ENCODE peak calls at places on chromosomes 1 and 21, in four cellular contexts. One of them, this sample, is unnamed.
A peak's percentile ranks its signal among the peaks of the same experiment; 100 is the strongest.

GRCh38 chr1:173137116-173137515 is 70.0 kb downstream of the TNFSF4 start:
- DNase-seq in HepG2: no peak
- DNase-seq in HCT116: no peak
- DNase-seq in K562: no peak
- DNase-seq in this sample: no peak

GRCh38 chr1:204505674-204506073 is 10.5 kb upstream of the MDM4 start:
- DNase-seq in HepG2: no peak
- DNase-seq in HCT116: no peak
- DNase-seq in K562: no peak
- DNase-seq in this sample: no peak

GRCh38 chr1:162485236-162485635 is 12.4 kb upstream of the UHMK1 start:
- DNase-seq in K562: no peak
- DNase-seq in HepG2: no peak
- DNase-seq in HCT116: no peak
- DNase-seq in this sample: no peak

GRCh38 chr1:203525685-203526084 is 31.7 kb downstream of the OPTC start:
- DNase-seq in K562: no peak
- DNase-seq in HCT116: no peak
- DNase-seq in HepG2: no peak
- DNase-seq in this sample: no peak

GRCh38 chr1:197049100-197049499 is 18.0 kb downstream of the F13B start:
- DNase-seq in HepG2: no peak
- DNase-seq in HCT116: no peak
- DNase-seq in K562: no peak
- DNase-seq in this sample: no peak

GRCh38 chr21:45825209-45825602 is 156.4 kb upstream of the COL6A1 start:
- DNase-seq in HepG2: no peak
- DNase-seq in K562: no peak
- DNase-seq in HCT116: no peak
- DNase-seq in this sample: no peak

GRCh38 chr1:145962157-145963102 is 1.9 kb downstream of the ANKRD34A start:
- DNase-seq in K562: peak; percentile 83
- DNase-seq in HCT116: no peak
- DNase-seq in HepG2: no peak
- DNase-seq in this sample: no peak

GRCh38 chr1:165296205-165296604 is 60.3 kb downstream of the LMX1A start:
- DNase-seq in K562: no peak
- DNase-seq in HCT116: no peak
- DNase-seq in HepG2: no peak
- DNase-seq in this sample: no peak

GRCh38 chr1:201703646-201704438 is 125.1 kb upstream of the IPO9 start:
- DNase-seq in HepG2: peak; percentile 37
- DNase-seq in K562: peak; percentile 95
- DNase-seq in HCT116: peak; percentile 51
- DNase-seq in this sample: peak; percentile 55

GRCh38 chr1:8540266-8540926 is 222.5 kb downstream of the SLC45A1 start:
- DNase-seq in HCT116: no peak
- DNase-seq in K562: no peak
- DNase-seq in HepG2: no peak
- DNase-seq in this sample: no peak

GRCh38 chr21:27403011-27403410 is 436.1 kb upstream of the ADAMTS5 start:
- DNase-seq in HCT116: no peak
- DNase-seq in HepG2: no peak
- DNase-seq in K562: no peak
- DNase-seq in this sample: no peak

GRCh38 chr1:49686107-49686506 is 337.6 kb downstream of the AGBL4 start:
- DNase-seq in HepG2: no peak
- DNase-seq in K562: no peak
- DNase-seq in HCT116: no peak
- DNase-seq in this sample: no peak

GRCh38 chr1:194227157-194227556 is 1040.7 kb upstream of the B3GALT2 start:
- DNase-seq in HepG2: no peak
- DNase-seq in K562: no peak
- DNase-seq in HCT116: no peak
- DNase-seq in this sample: no peak

GRCh38 chr1:77068013-77068412 is 151.2 kb downstream of the PIGK start:
- DNase-seq in K562: no peak
- DNase-seq in HepG2: no peak
- DNase-seq in HCT116: peak; percentile 15
- DNase-seq in this sample: no peak

GRCh38 chr1:209620484-209620879 is 31.7 kb downstream of the LAMB3 start:
- DNase-seq in HCT116: no peak
- DNase-seq in K562: no peak
- DNase-seq in HepG2: no peak
- DNase-seq in this sample: no peak

GRCh38 chr1:115815694-115816093 is 25.2 kb downstream of the NHLH2 start:
- DNase-seq in K562: no peak
- DNase-seq in HepG2: no peak
- DNase-seq in HCT116: no peak
- DNase-seq in this sample: no peak

GRCh38 chr1:197685785-197686184 is 89.5 kb downstream of the DENND1B start:
- DNase-seq in HepG2: no peak
- DNase-seq in K562: no peak
- DNase-seq in HCT116: no peak
- DNase-seq in this sample: no peak

GRCh38 chr1:6850537-6850936 is 65.3 kb downstream of the CAMTA1 start:
- DNase-seq in K562: no peak
- DNase-seq in HCT116: no peak
- DNase-seq in HepG2: no peak
- DNase-seq in this sample: no peak

GRCh38 chr1:43009274-43009673 is 50.6 kb upstream of the SLC2A1 start:
- DNase-seq in K562: no peak
- DNase-seq in HepG2: no peak
- DNase-seq in HCT116: no peak
- DNase-seq in this sample: no peak

GRCh38 chr1:39895096-39895495 is 6.6 kb downstream of the MYCL start:
- DNase-seq in HCT116: no peak
- DNase-seq in K562: no peak
- DNase-seq in HepG2: no peak
- DNase-seq in this sample: no peak

GRCh38 chr1:188958461-188959115 is 1519.1 kb downstream of the BRINP3 start:
- DNase-seq in K562: no peak
- DNase-seq in HepG2: no peak
- DNase-seq in HCT116: no peak
- DNase-seq in this sample: no peak

GRCh38 chr1:7422081-7422480 is 349.0 kb upstream of the VAMP3 start:
- DNase-seq in K562: no peak
- DNase-seq in HCT116: no peak
- DNase-seq in HepG2: no peak
- DNase-seq in this sample: no peak

GRCh38 chr21:37821791-37822450 is 94.3 kb downstream of the KCNJ6 start:
- DNase-seq in K562: no peak
- DNase-seq in HepG2: no peak
- DNase-seq in HCT116: no peak
- DNase-seq in this sample: no peak

GRCh38 chr1:87333692-87334347 is 5.1 kb downstream of the LMO4 start:
- DNase-seq in HepG2: no peak
- DNase-seq in HCT116: no peak
- DNase-seq in K562: no peak
- DNase-seq in this sample: no peak

GRCh38 chr1:64505944-64506658 is 36.2 kb downstream of the CACHD1 start:
- DNase-seq in K562: no peak
- DNase-seq in HCT116: no peak
- DNase-seq in HepG2: peak; percentile 13
- DNase-seq in this sample: no peak

GRCh38 chr1:110187139-110187890 is 22.8 kb upstream of the KCNC4 start:
- DNase-seq in HCT116: no peak
- DNase-seq in HepG2: no peak
- DNase-seq in K562: no peak
- DNase-seq in this sample: no peak

GRCh38 chr1:14137411-14138134 is 437.6 kb downstream of the PRDM2 start:
- DNase-seq in HCT116: no peak
- DNase-seq in K562: no peak
- DNase-seq in HepG2: no peak
- DNase-seq in this sample: no peak

GRCh38 chr21:35520302-35520701 is 471.2 kb upstream of the RUNX1 start:
- DNase-seq in HepG2: no peak
- DNase-seq in K562: no peak
- DNase-seq in HCT116: no peak
- DNase-seq in this sample: no peak

GRCh38 chr21:35226960-35227741 is 178.0 kb upstream of the RUNX1 start:
- DNase-seq in HCT116: no peak
- DNase-seq in HepG2: no peak
- DNase-seq in K562: no peak
- DNase-seq in this sample: no peak

DNA sequence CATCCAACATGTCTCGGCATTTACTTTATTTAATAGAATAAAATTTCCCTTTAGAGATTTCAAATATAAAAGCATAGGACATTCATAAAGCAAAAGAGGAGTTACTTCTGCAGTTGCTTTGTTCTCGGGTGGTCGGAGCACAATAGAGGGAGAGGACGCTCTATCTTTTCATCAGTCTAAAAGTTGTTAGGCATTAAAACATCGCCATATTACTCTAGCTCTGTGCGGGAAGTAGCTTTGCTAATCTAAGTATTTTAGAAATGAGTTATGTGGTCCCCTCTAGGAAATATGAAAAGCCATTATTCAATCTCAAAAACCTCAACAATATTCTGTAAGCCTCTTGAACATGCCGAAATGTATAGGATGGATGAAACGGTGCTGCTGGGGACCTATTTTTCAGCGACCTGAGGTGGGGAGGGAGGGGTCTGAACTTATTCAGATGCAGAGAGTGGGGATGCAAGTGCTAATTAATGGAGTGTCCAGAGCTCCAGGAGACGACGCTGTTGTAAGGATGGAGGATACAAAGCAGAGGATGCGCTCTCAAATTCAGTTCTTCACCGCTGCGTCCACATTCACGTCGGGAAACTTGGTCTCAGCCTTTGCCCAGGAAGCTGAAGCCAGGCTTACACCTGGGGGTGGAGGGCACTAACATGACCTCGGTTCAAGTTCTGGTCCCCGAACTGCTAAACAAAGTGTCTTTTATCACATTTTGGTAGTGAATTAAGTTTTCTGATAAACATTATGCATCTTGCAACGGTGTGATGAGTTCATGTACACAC is 6.3 kb downstream of the CDKN2C start:
- DNase-seq in K562: peak; percentile 28
- DNase-seq in HepG2: no peak
- DNase-seq in HCT116: no peak
- DNase-seq in this sample: no peak
- H3K27ac ChIP-seq in K562: peak overlapping the region; percentile 96
- H3K27ac ChIP-seq in HepG2: peak overlapping the region; percentile 93
- H3K27ac ChIP-seq in HCT116: no peak overlapping the region
- H3K27ac ChIP-seq in this sample: peak overlapping the region; percentile 100

DNA sequence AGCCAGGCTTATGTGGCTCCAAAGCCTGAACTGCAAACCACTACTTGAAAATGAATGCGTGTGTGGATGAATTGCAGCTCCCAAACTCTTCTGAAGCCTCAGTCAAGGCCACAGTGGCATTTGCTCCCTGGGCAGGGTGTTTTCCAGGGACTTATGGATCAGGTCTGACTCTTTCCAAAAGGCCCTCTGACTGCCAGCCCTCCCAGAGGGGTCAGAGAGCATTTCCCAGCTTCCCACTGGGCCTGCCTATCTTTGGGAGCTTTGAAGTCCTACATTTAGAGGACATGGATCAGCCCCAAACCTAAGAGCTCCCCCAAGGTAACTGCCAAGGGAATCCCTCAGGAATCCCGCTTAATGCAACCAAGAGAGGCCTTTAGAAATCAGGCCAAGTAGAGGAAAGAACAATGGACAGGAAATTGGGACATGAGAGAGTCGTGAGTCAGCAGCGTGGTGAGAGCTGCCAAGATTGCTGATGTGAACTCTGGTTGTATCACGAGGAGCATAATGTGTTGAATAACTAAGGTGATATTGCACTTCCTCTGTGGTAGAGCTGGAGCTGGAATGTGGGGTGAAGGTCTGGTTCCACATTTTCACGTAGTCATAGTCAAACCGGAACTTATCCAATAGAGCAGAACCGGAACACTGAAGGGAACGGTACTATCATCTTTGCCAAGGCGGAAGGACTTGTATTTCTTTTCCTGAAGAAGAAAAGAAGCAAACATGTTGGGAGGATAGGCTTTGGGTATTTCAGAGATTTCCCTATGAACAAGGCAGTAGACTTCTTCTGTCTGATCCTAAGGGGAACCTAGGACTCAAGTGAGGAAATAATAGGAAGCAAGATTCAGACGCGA is 99.4 kb upstream of the JUN start:
- DNase-seq in HepG2: peak; percentile 93
- DNase-seq in HCT116: peak; percentile 85
- DNase-seq in K562: peak; percentile 53
- DNase-seq in this sample: peak; percentile 91
- H3K4me1 ChIP-seq in HepG2: peaks cover 76% of the 10 kb centered on the region
- H3K4me1 ChIP-seq in HCT116: peaks cover 56% of the 10 kb centered on the region
- H3K4me1 ChIP-seq in K562: peaks cover 47% of the 10 kb centered on the region
- H3K4me1 ChIP-seq in this sample: peaks cover 45% of the 10 kb centered on the region

DNA sequence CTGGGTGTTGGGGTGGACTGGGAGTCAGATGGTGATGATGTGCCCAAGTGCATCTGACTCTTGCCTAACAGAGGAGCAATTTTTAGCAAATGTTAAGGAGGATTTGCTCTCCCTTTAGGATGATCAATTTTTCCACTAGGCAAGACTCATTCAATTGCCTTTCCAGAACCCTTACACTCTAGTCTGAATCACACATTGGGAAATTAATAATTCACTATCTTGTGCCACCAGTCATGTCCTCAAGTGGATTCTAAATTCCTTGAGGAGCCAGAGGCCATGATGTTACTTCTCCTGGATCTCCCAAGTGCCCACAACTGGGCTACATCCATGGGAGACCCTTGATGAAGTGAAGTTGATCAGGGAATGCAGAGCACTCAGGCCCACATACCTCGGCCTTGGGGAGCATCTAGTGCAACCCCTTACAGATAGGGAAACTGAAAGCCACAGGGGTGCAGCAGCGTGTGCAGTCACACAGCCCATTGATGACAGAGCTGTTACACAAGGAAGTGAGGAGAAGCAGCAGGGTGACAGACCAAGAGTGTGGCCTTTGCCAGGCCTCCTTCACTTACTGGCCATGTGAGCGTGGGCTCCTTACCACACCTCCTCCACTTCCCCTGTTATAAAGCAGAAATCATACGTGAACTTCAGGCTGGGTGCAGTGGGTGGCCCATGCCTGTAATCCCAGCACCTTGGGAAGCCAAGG is 99.9 kb upstream of the SLC44A3 start:
- DNase-seq in HCT116: no peak
- DNase-seq in HepG2: no peak
- DNase-seq in K562: no peak
- DNase-seq in this sample: no peak
- TF ChIP-seq TCF7L2 in HCT116: no peak
- TF ChIP-seq TCF7L2 in HepG2: no peak
- TF ChIP-seq TCF7L2 in K562: no peak
- TF ChIP-seq TCF7L2 in this sample: no peak

DNA sequence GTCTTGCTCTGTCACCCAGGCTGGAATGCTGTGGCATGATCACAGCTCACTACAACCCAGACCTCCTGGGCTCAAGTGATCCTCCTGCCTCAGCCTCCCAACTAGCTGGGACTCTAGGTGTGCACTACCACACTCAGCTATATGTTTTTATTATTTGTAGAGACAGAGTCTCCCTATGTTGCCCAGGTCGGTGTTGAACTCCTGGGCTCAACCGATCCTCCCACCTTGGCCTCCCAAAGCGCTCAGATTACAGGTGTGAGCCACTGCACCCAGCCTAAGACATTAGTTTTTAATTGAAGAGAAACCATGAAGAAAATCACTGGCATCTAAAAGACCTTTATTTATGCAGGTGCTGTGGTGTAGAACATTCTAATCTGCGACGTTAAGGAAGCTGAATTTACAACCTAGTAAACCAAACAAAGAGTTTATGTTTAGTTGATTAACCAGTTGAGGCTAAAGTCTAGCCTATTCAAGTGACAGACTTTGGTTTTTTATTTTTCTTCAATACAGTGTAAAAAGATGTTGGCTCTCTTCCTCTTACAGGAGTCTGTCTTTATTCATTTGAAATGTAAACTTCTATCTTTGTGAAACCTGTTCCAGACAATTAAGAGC is 52.5 kb upstream of the NBL1 start:
- DNase-seq in HCT116: no peak
- DNase-seq in HepG2: no peak
- DNase-seq in K562: no peak
- DNase-seq in this sample: no peak
- H3K27ac ChIP-seq in HCT116: no peak overlapping the region
- H3K27ac ChIP-seq in HepG2: no peak overlapping the region
- H3K27ac ChIP-seq in K562: no peak overlapping the region
- H3K27ac ChIP-seq in this sample: no peak overlapping the region

This sample was measured in Panc1.